ENCODE peak calls at places on chromosomes 4 and X, in four cellular contexts. Y, B, V and Z are unnamed samples.

GRCh38 chr4:162959056-162959455 is 207.6 kb downstream of the NAF1 start:
- DNase-seq in V (no peak), Y (no peak), B (no peak), Z (no peak)

GRCh38 chrX:101482296-101482695 is 3.0 kb upstream of the ARMCX4 start:
- DNase-seq in B (no peak), V (no peak), Y (no peak), Z (no peak)

GRCh38 chrX:41734530-41734929 is 10.5 kb downstream of the GPR82 start:
- DNase-seq in B (no peak), V (no peak), Y (no peak), Z (no peak)

GRCh38 chr4:69308634-69309033 is 28.4 kb downstream of the UGT2B28 start:
- DNase-seq in B (no peak), Y (no peak), V (no peak), Z (no peak)

GRCh38 chr4:77538144-77538543 is 67.5 kb upstream of the CXCL13 start:
- DNase-seq in B (peak), Y (no peak), V (no peak), Z (no peak)

GRCh38 chrX:71669492-71669891 is 2.1 kb downstream of the LOC101059915 start:
- DNase-seq in V (no peak), B (no peak), Y (no peak), Z (no peak)

GRCh38 chr4:168183717-168184571 is 91.6 kb downstream of the ANXA10 start:
- DNase-seq in V (no peak), Y (no peak), B (peak), Z (no peak)

GRCh38 chr4:89397464-89397863 is 89.9 kb upstream of the GPRIN3 start:
- DNase-seq in V (no peak), Y (no peak), B (peak), Z (no peak)

GRCh38 chrX:79081895-79082512 is 62.5 kb upstream of the GPR174 start:
- DNase-seq in V (no peak), Y (peak), B (peak), Z (no peak)

GRCh38 chrX:143536176-143536575 is 18.9 kb upstream of the SPANXN3 start:
- DNase-seq in Y (no peak), B (no peak), V (no peak), Z (no peak)